ENCODE peak calls at places on chromosome 5, in eight cellular contexts. Y is PC-9; S is iris pigment epithelial cell; F is stimulated activated CD8-positive, alpha-beta memory T cell treated with anti-CD3 and anti-CD28 coated beads, Interleukin-7, amount 100 ng/mL, for 48 hours; H is IMR-90; L is NCI-H2107; P is suprapubic skin; Q is posterior cingulate gyrus. W is an unnamed sample.

GRCh38 chr5:35626553-35626952 is 8.9 kb downstream of the SPEF2 start:
- DNase-seq in Y (no peak), S (no peak), F (no peak), H (no peak), L (no peak), P (no peak), Q (no peak), W (no peak)

GRCh38 chr5:157308826-157309465 is 43.0 kb downstream of the CYFIP2 start:
- DNase-seq in Y (no peak), S (no peak), F (no peak), H (no peak), L (no peak), P (no peak), Q (no peak), W (no peak)

GRCh38 chr5:61277190-61277589 is 54.9 kb upstream of the ZSWIM6 start:
- DNase-seq in Y (no peak), S (peak; percentile 47), F (no peak), H (peak; percentile 64), L (no peak), P (no peak), Q (no peak), W (peak; percentile 58)

GRCh38 chr5:112656456-112656855 is 81.2 kb upstream of the APC start:
- DNase-seq in Y (no peak), S (no peak), F (no peak), H (no peak), L (no peak), P (no peak), Q (no peak), W (no peak)

GRCh38 chr5:149581192-149581861 is at the start of gene ARHGEF37:
- DNase-seq in Y (no peak), S (peak; percentile 43), F (peak; percentile 16), H (no peak), L (peak; percentile 4), P (peak; percentile 91), Q (peak; percentile 89), W (peak; percentile 88)

GRCh38 chr5:169956756-169957155 is 23.5 kb downstream of the INSYN2B start:
- DNase-seq in Y (no peak), S (no peak), F (no peak), H (peak; percentile 46), L (no peak), P (no peak), Q (no peak), W (no peak)

GRCh38 chr5:158953929-158954534 is 145.7 kb downstream of the EBF1 start:
- DNase-seq in Y (no peak), S (no peak), F (no peak), H (no peak), L (no peak), P (no peak), Q (no peak), W (no peak)

GRCh38 chr5:111383288-111383970 is 128.9 kb downstream of the STARD4 start:
- DNase-seq in Y (no peak), S (peak; percentile 42), F (no peak), H (peak; percentile 42), L (no peak), P (no peak), Q (no peak), W (no peak)

GRCh38 chr5:147539053-147539452 is 29.2 kb upstream of the DPYSL3 start:
- DNase-seq in Y (no peak), S (peak; percentile 54), F (no peak), H (peak; percentile 46), L (no peak), P (no peak), Q (no peak), W (no peak)

GRCh38 chr5:14270212-14270702 is 127.1 kb downstream of the TRIO start:
- DNase-seq in Y (peak; percentile 81), S (peak; percentile 74), F (no peak), H (peak; percentile 64), L (peak; percentile 65), P (no peak), Q (no peak), W (peak; percentile 77)

GRCh38 chr5:127685662-127686061 is 17.5 kb upstream of the CCDC192 start:
- DNase-seq in Y (no peak), S (peak; percentile 54), F (no peak), H (no peak), L (no peak), P (no peak), Q (no peak), W (no peak)

W was measured in Ammon's horn.